ENCODE peak calls at places on chromosome 17, in six cellular contexts. One of them, this sample, is unnamed.

GRCh38 chr17:6099492-6099891 is 29.3 kb downstream of the WSCD1 start:
- DNase-seq in activated naive CD4-positive, alpha-beta T cell treated with anti-CD3 and anti-CD28 coated beads, Interleukin-2, amount 50 U/mL, for 72 hours: peak; percentile 16
- DNase-seq in stimulated activated CD4-positive, alpha-beta T cell treated with anti-CD3 and anti-CD28 coated beads, TNF-alpha, amount 100 ng/mL, for 4 hours: no peak
- DNase-seq in neural crest cell: no peak
- DNase-seq in stimulated activated CD8-positive, alpha-beta memory T cell treated with anti-CD3 and anti-CD28 coated beads, Interleukin-12 subunit alpha, Interleukin-12 subunit beta, amount 100 ng/mL, for 4 hours: no peak
- DNase-seq in M059J: no peak
- DNase-seq in this sample: no peak

GRCh38 chr17:48564200-48565023 is 13.7 kb downstream of the HOXB4 start:
- DNase-seq in activated naive CD4-positive, alpha-beta T cell treated with anti-CD3 and anti-CD28 coated beads, Interleukin-2, amount 50 U/mL, for 72 hours: no peak
- DNase-seq in stimulated activated CD4-positive, alpha-beta T cell treated with anti-CD3 and anti-CD28 coated beads, TNF-alpha, amount 100 ng/mL, for 4 hours: no peak
- DNase-seq in neural crest cell: no peak
- DNase-seq in stimulated activated CD8-positive, alpha-beta memory T cell treated with anti-CD3 and anti-CD28 coated beads, Interleukin-12 subunit alpha, Interleukin-12 subunit beta, amount 100 ng/mL, for 4 hours: no peak
- DNase-seq in M059J: no peak
- DNase-seq in this sample: peak; percentile 48

GRCh38 chr17:29930399-29931010 is 477 bp upstream of the SSH2 start:
- DNase-seq in activated naive CD4-positive, alpha-beta T cell treated with anti-CD3 and anti-CD28 coated beads, Interleukin-2, amount 50 U/mL, for 72 hours: no peak
- DNase-seq in stimulated activated CD4-positive, alpha-beta T cell treated with anti-CD3 and anti-CD28 coated beads, TNF-alpha, amount 100 ng/mL, for 4 hours: no peak
- DNase-seq in neural crest cell: peak; percentile 14
- DNase-seq in stimulated activated CD8-positive, alpha-beta memory T cell treated with anti-CD3 and anti-CD28 coated beads, Interleukin-12 subunit alpha, Interleukin-12 subunit beta, amount 100 ng/mL, for 4 hours: no peak
- DNase-seq in M059J: no peak
- DNase-seq in this sample: peak; percentile 91

GRCh38 chr17:68587847-68588246 is 13.3 kb downstream of the FAM20A start:
- DNase-seq in activated naive CD4-positive, alpha-beta T cell treated with anti-CD3 and anti-CD28 coated beads, Interleukin-2, amount 50 U/mL, for 72 hours: no peak
- DNase-seq in stimulated activated CD4-positive, alpha-beta T cell treated with anti-CD3 and anti-CD28 coated beads, TNF-alpha, amount 100 ng/mL, for 4 hours: no peak
- DNase-seq in neural crest cell: no peak
- DNase-seq in stimulated activated CD8-positive, alpha-beta memory T cell treated with anti-CD3 and anti-CD28 coated beads, Interleukin-12 subunit alpha, Interleukin-12 subunit beta, amount 100 ng/mL, for 4 hours: no peak
- DNase-seq in M059J: no peak
- DNase-seq in this sample: no peak

GRCh38 chr17:21217346-21217745 is 3.4 kb upstream of the TMEM11 start:
- DNase-seq in activated naive CD4-positive, alpha-beta T cell treated with anti-CD3 and anti-CD28 coated beads, Interleukin-2, amount 50 U/mL, for 72 hours: no peak
- DNase-seq in stimulated activated CD4-positive, alpha-beta T cell treated with anti-CD3 and anti-CD28 coated beads, TNF-alpha, amount 100 ng/mL, for 4 hours: no peak
- DNase-seq in neural crest cell: no peak
- DNase-seq in stimulated activated CD8-positive, alpha-beta memory T cell treated with anti-CD3 and anti-CD28 coated beads, Interleukin-12 subunit alpha, Interleukin-12 subunit beta, amount 100 ng/mL, for 4 hours: no peak
- DNase-seq in M059J: no peak
- DNase-seq in this sample: no peak

GRCh38 chr17:54901230-54901847 is 687 bp downstream of the TOM1L1 start:
- DNase-seq in activated naive CD4-positive, alpha-beta T cell treated with anti-CD3 and anti-CD28 coated beads, Interleukin-2, amount 50 U/mL, for 72 hours: no peak
- DNase-seq in stimulated activated CD4-positive, alpha-beta T cell treated with anti-CD3 and anti-CD28 coated beads, TNF-alpha, amount 100 ng/mL, for 4 hours: no peak
- DNase-seq in neural crest cell: no peak
- DNase-seq in stimulated activated CD8-positive, alpha-beta memory T cell treated with anti-CD3 and anti-CD28 coated beads, Interleukin-12 subunit alpha, Interleukin-12 subunit beta, amount 100 ng/mL, for 4 hours: no peak
- DNase-seq in M059J: peak; percentile 33
- DNase-seq in this sample: peak; percentile 67

GRCh38 chr17:82881292-82881823 is 41.5 kb upstream of the ZNF750 start:
- DNase-seq in activated naive CD4-positive, alpha-beta T cell treated with anti-CD3 and anti-CD28 coated beads, Interleukin-2, amount 50 U/mL, for 72 hours: no peak
- DNase-seq in stimulated activated CD4-positive, alpha-beta T cell treated with anti-CD3 and anti-CD28 coated beads, TNF-alpha, amount 100 ng/mL, for 4 hours: no peak
- DNase-seq in neural crest cell: no peak
- DNase-seq in stimulated activated CD8-positive, alpha-beta memory T cell treated with anti-CD3 and anti-CD28 coated beads, Interleukin-12 subunit alpha, Interleukin-12 subunit beta, amount 100 ng/mL, for 4 hours: no peak
- DNase-seq in M059J: no peak
- DNase-seq in this sample: no peak

GRCh38 chr17:27106982-27107360 is 186.9 kb upstream of the WSB1 start:
- DNase-seq in activated naive CD4-positive, alpha-beta T cell treated with anti-CD3 and anti-CD28 coated beads, Interleukin-2, amount 50 U/mL, for 72 hours: no peak
- DNase-seq in stimulated activated CD4-positive, alpha-beta T cell treated with anti-CD3 and anti-CD28 coated beads, TNF-alpha, amount 100 ng/mL, for 4 hours: no peak
- DNase-seq in neural crest cell: no peak
- DNase-seq in stimulated activated CD8-positive, alpha-beta memory T cell treated with anti-CD3 and anti-CD28 coated beads, Interleukin-12 subunit alpha, Interleukin-12 subunit beta, amount 100 ng/mL, for 4 hours: no peak
- DNase-seq in M059J: no peak
- DNase-seq in this sample: no peak

GRCh38 chr17:39191750-39192510 is 5.5 kb downstream of the CACNB1 start:
- DNase-seq in activated naive CD4-positive, alpha-beta T cell treated with anti-CD3 and anti-CD28 coated beads, Interleukin-2, amount 50 U/mL, for 72 hours: no peak
- DNase-seq in stimulated activated CD4-positive, alpha-beta T cell treated with anti-CD3 and anti-CD28 coated beads, TNF-alpha, amount 100 ng/mL, for 4 hours: no peak
- DNase-seq in neural crest cell: no peak
- DNase-seq in stimulated activated CD8-positive, alpha-beta memory T cell treated with anti-CD3 and anti-CD28 coated beads, Interleukin-12 subunit alpha, Interleukin-12 subunit beta, amount 100 ng/mL, for 4 hours: no peak
- DNase-seq in M059J: no peak
- DNase-seq in this sample: no peak

GRCh38 chr17:47987240-47987835 is 16.4 kb downstream of the CDK5RAP3 start:
- DNase-seq in activated naive CD4-positive, alpha-beta T cell treated with anti-CD3 and anti-CD28 coated beads, Interleukin-2, amount 50 U/mL, for 72 hours: no peak
- DNase-seq in stimulated activated CD4-positive, alpha-beta T cell treated with anti-CD3 and anti-CD28 coated beads, TNF-alpha, amount 100 ng/mL, for 4 hours: no peak
- DNase-seq in neural crest cell: no peak
- DNase-seq in stimulated activated CD8-positive, alpha-beta memory T cell treated with anti-CD3 and anti-CD28 coated beads, Interleukin-12 subunit alpha, Interleukin-12 subunit beta, amount 100 ng/mL, for 4 hours: no peak
- DNase-seq in M059J: peak; percentile 79
- DNase-seq in this sample: peak; percentile 55

GRCh38 chr17:30218689-30219266 is 16.7 kb downstream of the SLC6A4 start:
- DNase-seq in activated naive CD4-positive, alpha-beta T cell treated with anti-CD3 and anti-CD28 coated beads, Interleukin-2, amount 50 U/mL, for 72 hours: no peak
- DNase-seq in stimulated activated CD4-positive, alpha-beta T cell treated with anti-CD3 and anti-CD28 coated beads, TNF-alpha, amount 100 ng/mL, for 4 hours: no peak
- DNase-seq in neural crest cell: no peak
- DNase-seq in stimulated activated CD8-positive, alpha-beta memory T cell treated with anti-CD3 and anti-CD28 coated beads, Interleukin-12 subunit alpha, Interleukin-12 subunit beta, amount 100 ng/mL, for 4 hours: no peak
- DNase-seq in M059J: no peak
- DNase-seq in this sample: no peak

GRCh38 chr17:7133424-7133823 is 18.8 kb upstream of the ASGR2 start:
- DNase-seq in activated naive CD4-positive, alpha-beta T cell treated with anti-CD3 and anti-CD28 coated beads, Interleukin-2, amount 50 U/mL, for 72 hours: no peak
- DNase-seq in stimulated activated CD4-positive, alpha-beta T cell treated with anti-CD3 and anti-CD28 coated beads, TNF-alpha, amount 100 ng/mL, for 4 hours: peak; percentile 24
- DNase-seq in neural crest cell: peak; percentile 43
- DNase-seq in stimulated activated CD8-positive, alpha-beta memory T cell treated with anti-CD3 and anti-CD28 coated beads, Interleukin-12 subunit alpha, Interleukin-12 subunit beta, amount 100 ng/mL, for 4 hours: peak; percentile 53
- DNase-seq in M059J: no peak
- DNase-seq in this sample: no peak

GRCh38 chr17:29911641-29912177 is 18.3 kb downstream of the SSH2 start:
- DNase-seq in activated naive CD4-positive, alpha-beta T cell treated with anti-CD3 and anti-CD28 coated beads, Interleukin-2, amount 50 U/mL, for 72 hours: no peak
- DNase-seq in stimulated activated CD4-positive, alpha-beta T cell treated with anti-CD3 and anti-CD28 coated beads, TNF-alpha, amount 100 ng/mL, for 4 hours: no peak
- DNase-seq in neural crest cell: no peak
- DNase-seq in stimulated activated CD8-positive, alpha-beta memory T cell treated with anti-CD3 and anti-CD28 coated beads, Interleukin-12 subunit alpha, Interleukin-12 subunit beta, amount 100 ng/mL, for 4 hours: no peak
- DNase-seq in M059J: peak; percentile 8
- DNase-seq in this sample: no peak

This sample was measured in NCI-H526.